ENCODE peak calls at places on chromosomes 12 and 14, in four cellular contexts. One of them, this sample, is unnamed.

GRCh38 chr14:92783813-92784431 is 10.2 kb upstream of the GOLGA5 start:
- DNase-seq in WTC11: no peak
- DNase-seq in K562: peak
- DNase-seq in HepG2: peak
- DNase-seq in this sample: peak

GRCh38 chr12:108918960-108919642 is 39.2 kb downstream of the DAO start:
- DNase-seq in WTC11: no peak
- DNase-seq in K562: no peak
- DNase-seq in HepG2: no peak
- DNase-seq in this sample: no peak

GRCh38 chr14:61477845-61478438 is 156.6 kb downstream of the PRKCH start:
- DNase-seq in HepG2: no peak
- DNase-seq in WTC11: no peak
- DNase-seq in K562: no peak
- DNase-seq in this sample: peak

GRCh38 chr14:104723651-104724406 is at the start of gene ADSS1:
- DNase-seq in HepG2: peak
- DNase-seq in WTC11: peak
- DNase-seq in K562: peak
- DNase-seq in this sample: peak

GRCh38 chr12:115166698-115167315 is 482.8 kb upstream of the TBX3 start:
- DNase-seq in HepG2: peak
- DNase-seq in WTC11: no peak
- DNase-seq in K562: no peak
- DNase-seq in this sample: peak

GRCh38 chr14:85296466-85297210 is 233.3 kb upstream of the FLRT2 start:
- DNase-seq in WTC11: no peak
- DNase-seq in K562: no peak
- DNase-seq in HepG2: no peak
- DNase-seq in this sample: no peak

GRCh38 chr12:120529641-120530314 is 820 bp upstream of the COQ5 start:
- DNase-seq in HepG2: peak
- DNase-seq in WTC11: no peak
- DNase-seq in K562: peak
- DNase-seq in this sample: peak

GRCh38 chr12:117875652-117876491 is 92.9 kb downstream of the KSR2 start:
- DNase-seq in WTC11: peak
- DNase-seq in K562: peak
- DNase-seq in HepG2: no peak
- DNase-seq in this sample: no peak

GRCh38 chr12:14893471-14894250 is 8.0 kb upstream of the MGP start:
- DNase-seq in HepG2: no peak
- DNase-seq in K562: no peak
- DNase-seq in WTC11: no peak
- DNase-seq in this sample: no peak

GRCh38 chr12:56720696-56721615 is 4.1 kb downstream of the NACA start:
- DNase-seq in K562: peak
- DNase-seq in WTC11: no peak
- DNase-seq in HepG2: no peak
- DNase-seq in this sample: no peak

GRCh38 chr12:26193539-26193938 is 1.8 kb upstream of the SSPN start:
- DNase-seq in WTC11: no peak
- DNase-seq in K562: no peak
- DNase-seq in HepG2: no peak
- DNase-seq in this sample: no peak

GRCh38 chr12:26196424-26196722 is 1.0 kb downstream of the SSPN start:
- DNase-seq in HepG2: no peak
- DNase-seq in WTC11: no peak
- DNase-seq in K562: no peak
- DNase-seq in this sample: no peak

GRCh38 chr12:26197832-26198231 is 2.5 kb downstream of the SSPN start:
- DNase-seq in HepG2: no peak
- DNase-seq in K562: no peak
- DNase-seq in WTC11: no peak
- DNase-seq in this sample: no peak

GRCh38 chr12:26195250-26195640 is at the start of gene SSPN:
- DNase-seq in K562: no peak
- DNase-seq in WTC11: peak
- DNase-seq in HepG2: no peak
- DNase-seq in this sample: peak

DNA sequence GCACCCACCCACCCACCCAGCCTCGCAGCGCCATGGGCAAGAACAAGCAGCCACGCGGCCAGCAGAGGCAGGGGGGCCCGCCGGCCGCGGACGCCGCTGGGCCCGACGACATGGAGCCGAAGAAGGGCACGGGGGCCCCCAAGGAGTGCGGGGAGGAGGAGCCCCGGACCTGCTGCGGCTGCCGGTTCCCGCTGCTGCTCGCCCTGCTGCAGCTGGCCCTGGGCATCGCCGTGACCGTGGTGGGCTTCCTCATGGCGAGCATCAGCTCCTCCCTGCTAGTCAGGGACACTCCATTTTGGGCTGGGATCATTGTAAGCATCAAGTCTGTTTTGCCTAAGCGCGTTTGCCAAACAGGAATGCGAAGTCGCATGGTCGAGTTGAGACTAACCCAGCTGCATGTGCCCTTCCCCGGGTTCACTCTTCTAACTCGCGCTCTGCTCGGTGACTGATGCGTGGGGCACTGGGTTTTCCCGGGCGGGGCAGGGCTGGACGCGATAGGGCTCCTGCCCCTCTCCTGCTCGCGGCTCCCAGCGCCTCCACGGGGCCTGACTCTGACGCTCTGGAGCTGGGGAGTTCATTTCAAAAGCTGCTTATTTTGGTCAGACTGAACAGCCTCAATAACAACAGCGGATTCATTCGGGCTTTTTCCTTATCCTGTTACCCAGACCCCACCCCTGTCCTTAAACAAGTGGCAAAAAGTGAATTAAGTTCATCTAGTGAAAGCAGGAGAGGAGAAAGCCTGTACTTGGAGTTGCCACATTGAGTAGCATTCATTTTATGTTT is 459 bp downstream of the SSPN start:
- DNase-seq in K562: no peak
- DNase-seq in WTC11: peak
- DNase-seq in HepG2: no peak
- DNase-seq in this sample: peak
- TF ChIP-seq NR3C1 in K562: no peak
- TF ChIP-seq NR3C1 in WTC11: peak
- TF ChIP-seq NR3C1 in HepG2: no peak
- TF ChIP-seq NR3C1 in this sample: no peak

GRCh38 chr12:84698576-84699333 is 213.8 kb downstream of the SLC6A15 start:
- DNase-seq in WTC11: no peak
- DNase-seq in K562: no peak
- DNase-seq in HepG2: no peak
- DNase-seq in this sample: no peak

GRCh38 chr12:84689638-84690037 is 223.0 kb downstream of the SLC6A15 start:
- DNase-seq in HepG2: no peak
- DNase-seq in K562: no peak
- DNase-seq in WTC11: peak
- DNase-seq in this sample: no peak

GRCh38 chr12:84696281-84696680 is 216.3 kb downstream of the SLC6A15 start:
- DNase-seq in HepG2: no peak
- DNase-seq in K562: no peak
- DNase-seq in WTC11: no peak
- DNase-seq in this sample: no peak

GRCh38 chr12:84697141-84697540 is 215.5 kb downstream of the SLC6A15 start:
- DNase-seq in WTC11: no peak
- DNase-seq in K562: no peak
- DNase-seq in HepG2: no peak
- DNase-seq in this sample: no peak

DNA sequence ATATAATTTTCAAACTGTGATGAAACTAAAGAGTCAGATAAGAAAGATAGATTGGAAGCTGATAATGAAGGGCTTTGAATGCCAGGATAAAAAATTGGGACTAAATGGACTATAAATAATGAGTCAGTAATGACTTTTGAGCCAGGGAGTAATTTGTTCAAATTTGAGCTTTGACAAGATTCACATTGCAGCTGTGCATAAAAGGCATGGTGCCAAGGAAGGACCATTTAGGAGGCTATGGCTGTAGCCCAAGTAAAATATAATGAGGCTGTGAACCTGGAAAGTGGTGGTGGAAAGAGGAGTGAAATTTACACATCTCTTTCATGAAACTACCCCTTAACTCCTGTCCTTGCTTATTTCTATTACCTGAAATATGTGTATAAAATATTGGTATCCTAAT is 218.5 kb downstream of the SLC6A15 start:
- DNase-seq in HepG2: no peak
- DNase-seq in WTC11: no peak
- DNase-seq in K562: no peak
- DNase-seq in this sample: no peak
- TF ChIP-seq NR3C1 in HepG2: no peak
- TF ChIP-seq NR3C1 in WTC11: no peak
- TF ChIP-seq NR3C1 in K562: no peak
- TF ChIP-seq NR3C1 in this sample: no peak

GRCh38 chr14:102866982-102867761 is 55.3 kb upstream of the AMN start:
- DNase-seq in WTC11: no peak
- DNase-seq in K562: no peak
- DNase-seq in HepG2: no peak
- DNase-seq in this sample: no peak
- TF ChIP-seq NR3C1 in WTC11: no peak
- TF ChIP-seq NR3C1 in K562: no peak
- TF ChIP-seq NR3C1 in HepG2: no peak
- TF ChIP-seq NR3C1 in this sample: no peak

DNA sequence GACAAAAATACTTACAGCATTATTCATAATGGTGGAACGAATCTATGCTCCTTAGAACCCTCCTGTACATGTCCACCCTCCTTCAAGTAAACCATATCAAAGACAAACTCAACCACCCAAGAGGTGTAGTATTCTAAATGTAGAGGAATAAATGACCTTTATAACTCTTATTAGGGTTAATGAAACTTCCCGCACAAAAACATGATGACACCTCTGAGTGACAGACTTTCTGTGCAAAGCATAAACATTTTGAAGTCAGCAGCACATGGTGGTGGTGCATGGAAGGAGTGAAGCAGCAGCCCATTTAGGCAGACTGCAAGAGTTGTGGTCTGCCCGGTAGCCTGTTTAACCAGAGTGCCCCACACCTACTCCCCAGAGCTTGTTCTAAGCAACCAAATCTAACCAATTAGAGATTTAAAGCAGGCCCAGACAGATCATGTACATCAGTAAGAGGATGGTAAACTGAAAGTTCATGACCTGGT is 615 bp upstream of the ASB8 start:
- DNase-seq in K562: no peak
- DNase-seq in HepG2: no peak
- DNase-seq in WTC11: no peak
- DNase-seq in this sample: no peak
- TF ChIP-seq NR3C1 in K562: no peak
- TF ChIP-seq NR3C1 in HepG2: no peak
- TF ChIP-seq NR3C1 in WTC11: no peak
- TF ChIP-seq NR3C1 in this sample: no peak

This sample was measured in A549.